ENCODE peak calls at places on chromosomes 3 and 15, in eight cellular contexts. One of them, this sample, is unnamed.

GRCh38 chr3:89619263-89619662 is 511.8 kb downstream of the EPHA3 start:
- ATAC-seq in GM23338: no peak
- ATAC-seq in Panc1: no peak
- ATAC-seq in HepG2: no peak
- ATAC-seq in HCT116: no peak
- ATAC-seq in K562: no peak
- ATAC-seq in upper lobe of left lung: no peak
- ATAC-seq in GM12878: no peak
- ATAC-seq in this sample: no peak

GRCh38 chr3:127781411-127782001 is 40.8 kb downstream of the MGLL start:
- ATAC-seq in GM23338: no peak
- ATAC-seq in Panc1: no peak
- ATAC-seq in HepG2: no peak
- ATAC-seq in HCT116: no peak
- ATAC-seq in K562: no peak
- ATAC-seq in upper lobe of left lung: peak
- ATAC-seq in GM12878: no peak
- ATAC-seq in this sample: peak

GRCh38 chr3:45119824-45120614 is 26.2 kb downstream of the CDCP1 start:
- ATAC-seq in GM23338: no peak
- ATAC-seq in Panc1: peak
- ATAC-seq in HepG2: peak
- ATAC-seq in HCT116: peak
- ATAC-seq in K562: no peak
- ATAC-seq in upper lobe of left lung: no peak
- ATAC-seq in GM12878: no peak
- ATAC-seq in this sample: no peak

GRCh38 chr3:60444898-60445297 is 806.4 kb downstream of the FHIT start:
- ATAC-seq in GM23338: no peak
- ATAC-seq in Panc1: no peak
- ATAC-seq in HepG2: no peak
- ATAC-seq in HCT116: no peak
- ATAC-seq in K562: no peak
- ATAC-seq in upper lobe of left lung: no peak
- ATAC-seq in GM12878: no peak
- ATAC-seq in this sample: no peak

GRCh38 chr3:119227064-119227850 is 13.4 kb downstream of the B4GALT4 start:
- ATAC-seq in GM23338: no peak
- ATAC-seq in Panc1: no peak
- ATAC-seq in HepG2: peak
- ATAC-seq in HCT116: no peak
- ATAC-seq in K562: no peak
- ATAC-seq in upper lobe of left lung: no peak
- ATAC-seq in GM12878: no peak
- ATAC-seq in this sample: no peak

GRCh38 chr3:58667229-58667628 is 655 bp upstream of the FAM3D start:
- ATAC-seq in GM23338: no peak
- ATAC-seq in Panc1: no peak
- ATAC-seq in HepG2: no peak
- ATAC-seq in HCT116: no peak
- ATAC-seq in K562: no peak
- ATAC-seq in upper lobe of left lung: no peak
- ATAC-seq in GM12878: no peak
- ATAC-seq in this sample: no peak

GRCh38 chr15:40768492-40769309 is 1.1 kb upstream of the C15orf62 start:
- ATAC-seq in GM23338: no peak
- ATAC-seq in Panc1: no peak
- ATAC-seq in HepG2: no peak
- ATAC-seq in HCT116: no peak
- ATAC-seq in K562: no peak
- ATAC-seq in upper lobe of left lung: no peak
- ATAC-seq in GM12878: no peak
- ATAC-seq in this sample: no peak

GRCh38 chr3:57041674-57042073 is 18.8 kb upstream of the SPATA12 start:
- ATAC-seq in GM23338: no peak
- ATAC-seq in Panc1: no peak
- ATAC-seq in HepG2: no peak
- ATAC-seq in HCT116: no peak
- ATAC-seq in K562: no peak
- ATAC-seq in upper lobe of left lung: peak
- ATAC-seq in GM12878: no peak
- ATAC-seq in this sample: peak

GRCh38 chr15:96703087-96703486 is 372.6 kb downstream of the NR2F2 start:
- ATAC-seq in GM23338: peak
- ATAC-seq in Panc1: no peak
- ATAC-seq in HepG2: no peak
- ATAC-seq in HCT116: no peak
- ATAC-seq in K562: no peak
- ATAC-seq in upper lobe of left lung: no peak
- ATAC-seq in GM12878: no peak
- ATAC-seq in this sample: no peak

GRCh38 chr3:163890661-163891060 is 1187.6 kb downstream of the SI start:
- ATAC-seq in GM23338: peak
- ATAC-seq in Panc1: no peak
- ATAC-seq in HepG2: no peak
- ATAC-seq in HCT116: no peak
- ATAC-seq in K562: no peak
- ATAC-seq in upper lobe of left lung: no peak
- ATAC-seq in GM12878: no peak
- ATAC-seq in this sample: no peak

GRCh38 chr3:124811441-124811840 is 75.7 kb downstream of the ITGB5 start:
- ATAC-seq in GM23338: no peak
- ATAC-seq in Panc1: no peak
- ATAC-seq in HepG2: no peak
- ATAC-seq in HCT116: no peak
- ATAC-seq in K562: no peak
- ATAC-seq in upper lobe of left lung: peak
- ATAC-seq in GM12878: no peak
- ATAC-seq in this sample: no peak

GRCh38 chr15:88797648-88798339 is 5.4 kb upstream of the ACAN start:
- ATAC-seq in GM23338: no peak
- ATAC-seq in Panc1: no peak
- ATAC-seq in HepG2: no peak
- ATAC-seq in HCT116: no peak
- ATAC-seq in K562: no peak
- ATAC-seq in upper lobe of left lung: no peak
- ATAC-seq in GM12878: no peak
- ATAC-seq in this sample: no peak

GRCh38 chr3:55974421-55974820 is 487.3 kb upstream of the WNT5A start:
- ATAC-seq in GM23338: no peak
- ATAC-seq in Panc1: no peak
- ATAC-seq in HepG2: no peak
- ATAC-seq in HCT116: no peak
- ATAC-seq in K562: no peak
- ATAC-seq in upper lobe of left lung: peak
- ATAC-seq in GM12878: no peak
- ATAC-seq in this sample: no peak

GRCh38 chr3:15797600-15798303 is at the start of gene ANKRD28:
- ATAC-seq in GM23338: peak
- ATAC-seq in Panc1: peak
- ATAC-seq in HepG2: peak
- ATAC-seq in HCT116: peak
- ATAC-seq in K562: peak
- ATAC-seq in upper lobe of left lung: peak
- ATAC-seq in GM12878: peak
- ATAC-seq in this sample: peak

GRCh38 chr3:118941236-118941635 is 93.4 kb downstream of the IGSF11 start:
- ATAC-seq in GM23338: no peak
- ATAC-seq in Panc1: no peak
- ATAC-seq in HepG2: no peak
- ATAC-seq in HCT116: no peak
- ATAC-seq in K562: no peak
- ATAC-seq in upper lobe of left lung: no peak
- ATAC-seq in GM12878: no peak
- ATAC-seq in this sample: no peak

GRCh38 chr3:8884630-8885290 is 78.5 kb downstream of the RAD18 start:
- ATAC-seq in GM23338: no peak
- ATAC-seq in Panc1: no peak
- ATAC-seq in HepG2: no peak
- ATAC-seq in HCT116: no peak
- ATAC-seq in K562: no peak
- ATAC-seq in upper lobe of left lung: no peak
- ATAC-seq in GM12878: no peak
- ATAC-seq in this sample: no peak

GRCh38 chr15:42087926-42088800 is 6.2 kb downstream of the PLA2G4D start:
- ATAC-seq in GM23338: no peak
- ATAC-seq in Panc1: no peak
- ATAC-seq in HepG2: no peak
- ATAC-seq in HCT116: no peak
- ATAC-seq in K562: no peak
- ATAC-seq in upper lobe of left lung: no peak
- ATAC-seq in GM12878: no peak
- ATAC-seq in this sample: no peak

GRCh38 chr3:4708230-4708629 is 215.1 kb downstream of the ITPR1 start:
- ATAC-seq in GM23338: no peak
- ATAC-seq in Panc1: no peak
- ATAC-seq in HepG2: no peak
- ATAC-seq in HCT116: no peak
- ATAC-seq in K562: no peak
- ATAC-seq in upper lobe of left lung: no peak
- ATAC-seq in GM12878: no peak
- ATAC-seq in this sample: no peak

GRCh38 chr3:23836536-23837230 is 30.9 kb downstream of the UBE2E1 start:
- ATAC-seq in GM23338: no peak
- ATAC-seq in Panc1: no peak
- ATAC-seq in HepG2: no peak
- ATAC-seq in HCT116: no peak
- ATAC-seq in K562: peak
- ATAC-seq in upper lobe of left lung: peak
- ATAC-seq in GM12878: peak
- ATAC-seq in this sample: no peak

GRCh38 chr15:71752604-71753289 is 57.6 kb upstream of the NR2E3 start:
- ATAC-seq in GM23338: peak
- ATAC-seq in Panc1: peak
- ATAC-seq in HepG2: peak
- ATAC-seq in HCT116: peak
- ATAC-seq in K562: peak
- ATAC-seq in upper lobe of left lung: peak
- ATAC-seq in GM12878: peak
- ATAC-seq in this sample: no peak

GRCh38 chr3:188326111-188326510 is 172.2 kb downstream of the LPP start:
- ATAC-seq in GM23338: no peak
- ATAC-seq in Panc1: no peak
- ATAC-seq in HepG2: no peak
- ATAC-seq in HCT116: no peak
- ATAC-seq in K562: no peak
- ATAC-seq in upper lobe of left lung: peak
- ATAC-seq in GM12878: no peak
- ATAC-seq in this sample: peak
- TF ChIP-seq POLR2AphosphoS5 in GM23338: no peak
- TF ChIP-seq POLR2AphosphoS5 in Panc1: no peak
- TF ChIP-seq POLR2AphosphoS5 in HepG2: no peak
- TF ChIP-seq POLR2AphosphoS5 in HCT116: no peak
- TF ChIP-seq POLR2AphosphoS5 in K562: no peak
- TF ChIP-seq POLR2AphosphoS5 in upper lobe of left lung: no peak
- TF ChIP-seq POLR2AphosphoS5 in GM12878: no peak
- TF ChIP-seq POLR2AphosphoS5 in this sample: peak

DNA sequence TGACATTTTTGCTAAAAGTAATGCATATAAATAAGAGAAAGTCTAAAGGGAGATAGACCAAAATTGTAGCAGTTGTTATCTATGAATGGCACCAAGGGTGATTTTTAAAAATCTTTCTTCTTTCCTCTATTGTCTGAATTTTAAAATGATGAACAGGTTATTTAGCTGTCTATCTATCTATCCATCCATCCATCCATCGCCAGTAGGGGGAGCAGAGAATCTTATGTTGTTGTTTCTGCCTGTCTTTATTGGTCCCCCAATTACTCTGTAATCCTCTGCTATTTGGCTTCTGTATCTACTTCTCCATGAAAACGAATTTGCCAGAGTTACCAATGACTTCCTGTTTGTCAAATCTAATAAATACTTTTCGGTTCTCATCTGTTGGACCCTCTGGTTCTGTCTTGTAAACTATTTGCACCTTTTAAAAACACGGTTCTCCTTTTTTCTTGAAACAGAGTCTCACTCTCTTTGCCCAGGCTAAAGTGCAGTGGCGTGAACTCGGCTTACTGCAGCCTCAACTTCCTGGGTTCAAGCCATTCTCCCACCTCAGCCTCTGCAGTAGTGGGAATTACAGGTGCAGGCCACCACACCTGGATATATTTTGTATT is 86.0 kb downstream of the ECT2 start:
- ATAC-seq in GM23338: peak
- ATAC-seq in Panc1: peak
- ATAC-seq in HepG2: peak
- ATAC-seq in HCT116: peak
- ATAC-seq in K562: peak
- ATAC-seq in upper lobe of left lung: peak
- ATAC-seq in GM12878: peak
- ATAC-seq in this sample: no peak
- TF ChIP-seq CTCF in GM23338: peak
- TF ChIP-seq CTCF in Panc1: peak
- TF ChIP-seq CTCF in HepG2: peak
- TF ChIP-seq CTCF in HCT116: peak
- TF ChIP-seq CTCF in K562: peak
- TF ChIP-seq CTCF in upper lobe of left lung: no peak
- TF ChIP-seq CTCF in GM12878: peak
- TF ChIP-seq CTCF in this sample: peak

DNA sequence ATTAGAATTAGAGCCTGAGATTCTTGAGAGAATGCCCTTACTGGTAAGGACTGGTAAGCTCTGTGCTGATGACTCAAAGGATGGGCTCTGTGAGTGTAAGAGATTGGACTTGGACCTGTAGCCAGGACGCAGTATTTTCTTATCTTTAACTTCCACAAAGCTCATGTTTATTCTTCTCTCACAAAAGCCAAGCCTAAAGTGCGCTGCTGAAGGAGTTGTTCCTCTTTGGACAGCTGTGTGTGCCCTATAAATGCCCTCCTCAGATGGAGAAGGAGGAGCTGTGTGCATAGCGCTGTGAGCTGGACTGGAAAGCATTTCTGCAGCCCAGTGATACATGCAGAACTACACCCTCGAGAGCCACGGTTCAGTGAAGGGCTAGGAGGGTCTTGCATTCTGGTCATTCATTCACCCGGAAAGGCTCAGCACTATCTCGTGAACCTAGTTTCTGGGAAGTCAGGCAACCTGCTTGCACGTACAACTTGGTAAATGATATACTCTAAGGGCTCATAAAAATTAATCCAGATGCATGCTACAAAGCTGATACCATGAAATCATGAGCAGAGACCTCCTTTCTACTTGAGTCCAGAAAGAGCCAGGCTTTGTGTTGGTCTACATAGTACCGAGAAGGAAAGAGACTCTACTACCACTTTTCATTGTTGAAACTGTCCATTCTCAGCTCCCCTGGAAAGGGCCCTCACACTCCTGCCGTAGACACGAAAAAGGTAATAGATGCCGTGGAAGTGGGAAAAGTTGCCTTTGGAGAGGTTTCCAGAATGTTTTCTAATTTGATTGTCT is 103.0 kb upstream of the TBL1XR1 start:
- ATAC-seq in GM23338: no peak
- ATAC-seq in Panc1: peak
- ATAC-seq in HepG2: peak
- ATAC-seq in HCT116: no peak
- ATAC-seq in K562: peak
- ATAC-seq in upper lobe of left lung: peak
- ATAC-seq in GM12878: peak
- ATAC-seq in this sample: peak
- H3K27ac ChIP-seq in GM23338: no peak
- H3K27ac ChIP-seq in Panc1: peak
- H3K27ac ChIP-seq in HepG2: peak
- H3K27ac ChIP-seq in HCT116: no peak
- H3K27ac ChIP-seq in K562: peak
- H3K27ac ChIP-seq in upper lobe of left lung: no peak
- H3K27ac ChIP-seq in GM12878: no peak
- H3K27ac ChIP-seq in this sample: no peak

GRCh38 chr3:161265916-161266571 is 44.9 kb downstream of the NMD3 start:
- ATAC-seq in GM23338: no peak
- ATAC-seq in Panc1: no peak
- ATAC-seq in HepG2: no peak
- ATAC-seq in HCT116: no peak
- ATAC-seq in K562: no peak
- ATAC-seq in upper lobe of left lung: no peak
- ATAC-seq in GM12878: no peak
- ATAC-seq in this sample: no peak
- TF ChIP-seq POLR2AphosphoS5 in GM23338: no peak
- TF ChIP-seq POLR2AphosphoS5 in Panc1: no peak
- TF ChIP-seq POLR2AphosphoS5 in HepG2: no peak
- TF ChIP-seq POLR2AphosphoS5 in HCT116: no peak
- TF ChIP-seq POLR2AphosphoS5 in K562: no peak
- TF ChIP-seq POLR2AphosphoS5 in upper lobe of left lung: no peak
- TF ChIP-seq POLR2AphosphoS5 in GM12878: no peak
- TF ChIP-seq POLR2AphosphoS5 in this sample: no peak

This sample was measured in gastroesophageal sphincter.